ENCODE peak calls at places on chromosomes 16 and 17, in ten cellular contexts. J is adipocyte; O is T-helper 9 cell; A is kidney tubule cell; R is NCI-H1105 treated with DMSO at 0.1 percent for 48 hours; X is naive thymus-derived CD4-positive, alpha-beta T cell; G is nucleus accumbens; N is brain microvascular endothelial cell; K is fibroblast of pulmonary artery; I is RCC 7860. E is an unnamed sample.
A peak's percentile ranks its signal among the peaks of the same experiment; 100 is the strongest.

GRCh38 chr16:10613771-10614485 is 33.5 kb upstream of the EMP2 start:
- DNase-seq in J (no peak), O (no peak), A (no peak), R (no peak), X (no peak), G (no peak), N (no peak), K (no peak), I (no peak), E (no peak)

GRCh38 chr16:24045641-24046040 is 209.9 kb downstream of the PRKCB start:
- DNase-seq in J (no peak), O (no peak), A (no peak), R (peak; percentile 4), X (no peak), G (peak; percentile 8), N (no peak), K (no peak), I (no peak), E (peak; percentile 13)

GRCh38 chr17:21425736-21426135 is 49.6 kb downstream of the KCNJ12 start:
- DNase-seq in J (no peak), O (no peak), A (peak; percentile 70), R (no peak), X (no peak), G (no peak), N (no peak), K (no peak), I (no peak), E (no peak)

GRCh38 chr16:84190731-84191388 is at the start of gene ADAD2:
- DNase-seq in J (no peak), O (no peak), A (no peak), R (no peak), X (no peak), G (no peak), N (no peak), K (no peak), I (no peak), E (no peak)

GRCh38 chr17:81009124-81009523 is 17.5 kb downstream of the CHMP6 start:
- DNase-seq in J (no peak), O (no peak), A (no peak), R (no peak), X (no peak), G (no peak), N (no peak), K (no peak), I (no peak), E (no peak)

GRCh38 chr17:58577696-58578095 is 63.3 kb upstream of the MTMR4 start:
- DNase-seq in J (peak; percentile 82), O (peak; percentile 35), A (peak; percentile 44), R (peak; percentile 23), X (peak; percentile 4), G (peak; percentile 54), N (peak; percentile 33), K (peak; percentile 71), I (no peak), E (peak; percentile 47)

GRCh38 chr16:10876799-10877341 is at the start of gene CIITA:
- DNase-seq in J (peak; percentile 37), O (no peak), A (peak; percentile 94), R (no peak), X (no peak), G (peak; percentile 33), N (peak; percentile 24), K (peak; percentile 29), I (peak; percentile 80), E (no peak)

GRCh38 chr17:58084317-58084981 is 1.2 kb downstream of the DYNLL2 start:
- DNase-seq in J (peak; percentile 36), O (peak; percentile 32), A (peak; percentile 59), R (peak; percentile 43), X (peak; percentile 44), G (peak; percentile 7), N (no peak), K (peak; percentile 11), I (no peak), E (peak; percentile 60)

GRCh38 chr17:7391307-7391706 is 3.0 kb downstream of the PLSCR3 start:
- DNase-seq in J (no peak), O (no peak), A (no peak), R (no peak), X (no peak), G (no peak), N (no peak), K (no peak), I (no peak), E (no peak)